ENCODE peak calls at places on chromosomes 3 and 15, in seven cellular contexts. X, W, H, T, P, O and K are unnamed samples.

GRCh38 chr3:112681822-112682325 is 40.9 kb upstream of the CCDC80 start:
- DNase-seq in P (no peak), O (no peak), T (peak), X (no peak), W (no peak), H (peak), K (peak)

GRCh38 chr3:101936419-101937331 is 87.4 kb downstream of the NFKBIZ start:
- DNase-seq in P (peak), T (peak), W (no peak), X (no peak), O (no peak), H (peak), K (peak)

GRCh38 chr3:123546133-123546755 is 38.6 kb downstream of the HACD2 start:
- DNase-seq in H (peak), O (no peak), X (no peak), T (peak), P (no peak), W (no peak), K (peak)

GRCh38 chr3:74643636-74644035 is 29.2 kb upstream of the CNTN3 start:
- DNase-seq in T (peak), X (no peak), W (no peak), O (no peak), P (no peak), H (peak), K (no peak)

GRCh38 chr3:127483902-127484591 is 106.5 kb downstream of the TPRA1 start:
- DNase-seq in P (peak), X (no peak), O (no peak), H (no peak), W (no peak), T (no peak), K (no peak)

GRCh38 chr15:60573936-60574335 is 95.0 kb upstream of the ICE2 start:
- DNase-seq in O (no peak), H (no peak), T (no peak), X (no peak), W (no peak), P (no peak), K (no peak)

GRCh38 chr3:171095063-171095462 is 68.5 kb upstream of the SLC2A2 start:
- DNase-seq in P (peak), X (no peak), W (no peak), H (no peak), T (no peak), O (no peak), K (no peak)

GRCh38 chr15:52789601-52790165 is 453 bp downstream of the ONECUT1 start:
- DNase-seq in O (no peak), X (no peak), P (no peak), W (no peak), H (peak), T (no peak), K (no peak)

GRCh38 chr3:12138044-12138443 is 20.7 kb downstream of the TIMP4 start:
- DNase-seq in O (peak), P (no peak), X (no peak), W (peak), H (peak), T (peak), K (peak)

GRCh38 chr3:70988111-70988510 is 595.4 kb downstream of the FOXP1 start:
- DNase-seq in T (no peak), O (no peak), X (no peak), P (no peak), H (no peak), W (no peak), K (no peak)

GRCh38 chr3:63450634-63451363 is 172.7 kb downstream of the SYNPR start:
- DNase-seq in X (no peak), P (no peak), T (no peak), H (no peak), W (peak), O (no peak), K (peak)

GRCh38 chr3:134426660-134427181 is 52.5 kb upstream of the AMOTL2 start:
- DNase-seq in X (no peak), O (no peak), T (peak), H (peak), P (no peak), W (no peak), K (peak)

GRCh38 chr3:171526869-171527268 is 66.7 kb upstream of the TNIK start:
- DNase-seq in H (peak), P (no peak), X (no peak), O (no peak), W (no peak), T (peak), K (no peak)

GRCh38 chr15:39310633-39311032 is 270.2 kb upstream of the THBS1 start:
- DNase-seq in T (no peak), H (no peak), X (no peak), O (no peak), W (no peak), P (no peak), K (peak)

GRCh38 chr3:14266361-14266760 is 87.7 kb downstream of the LSM3 start:
- DNase-seq in T (peak), W (peak), H (peak), X (no peak), O (no peak), P (no peak), K (no peak)

GRCh38 chr15:29196306-29196705 is 73.3 kb downstream of the NSMCE3 start:
- DNase-seq in W (no peak), P (no peak), O (no peak), X (no peak), H (no peak), T (no peak), K (no peak)

GRCh38 chr3:154970796-154971195 is 109.3 kb upstream of the MME start:
- DNase-seq in P (no peak), T (peak), H (peak), O (no peak), W (no peak), X (no peak), K (peak)

GRCh38 chr15:25059698-25060471 is 105.1 kb downstream of the SNRPN start:
- DNase-seq in X (no peak), W (no peak), T (no peak), O (no peak), P (no peak), H (no peak), K (no peak)

GRCh38 chr3:114154321-114154821 is 24.5 kb downstream of the DRD3 start:
- DNase-seq in W (no peak), X (no peak), P (no peak), T (no peak), O (no peak), H (no peak), K (peak)

GRCh38 chr3:130707914-130708601 is 38.6 kb downstream of the PIK3R4 start:
- DNase-seq in P (no peak), T (no peak), H (no peak), X (no peak), W (no peak), O (no peak), K (no peak)

GRCh38 chr3:122745365-122746021 is 48.1 kb downstream of the HSPBAP1 start:
- DNase-seq in X (no peak), O (no peak), T (peak), H (peak), W (no peak), P (no peak), K (peak)

GRCh38 chr3:105527949-105528348 is 161.2 kb downstream of the ALCAM start:
- DNase-seq in X (no peak), P (no peak), H (no peak), T (peak), O (no peak), W (no peak), K (peak)

GRCh38 chr3:138434875-138435772 is 708 bp downstream of the ESYT3 start:
- DNase-seq in W (no peak), X (no peak), O (no peak), T (no peak), P (no peak), H (peak), K (peak)

GRCh38 chr15:49817100-49817499 is 196.3 kb downstream of the DTWD1 start:
- DNase-seq in X (no peak), O (no peak), T (no peak), P (no peak), W (no peak), H (no peak), K (no peak)

GRCh38 chr3:52429031-52429430 is 15.9 kb downstream of the SEMA3G start:
- DNase-seq in W (no peak), P (no peak), H (no peak), X (no peak), O (no peak), T (no peak), K (no peak)

GRCh38 chr3:160649596-160649995 is 27.4 kb upstream of the ARL14 start:
- DNase-seq in H (no peak), O (no peak), T (no peak), P (no peak), X (no peak), W (no peak), K (peak)

GRCh38 chr15:70528270-70528706 is 235.1 kb downstream of the UACA start:
- DNase-seq in T (peak), X (no peak), P (peak), H (peak), W (peak), O (no peak), K (no peak)

GRCh38 chr15:69045810-69046209 is 31.3 kb downstream of the NOX5 start:
- DNase-seq in H (peak), X (no peak), W (no peak), O (no peak), P (no peak), T (peak), K (no peak)

GRCh38 chr15:67998599-67999122 is 55.5 kb upstream of the PIAS1 start:
- DNase-seq in W (peak), O (no peak), P (no peak), H (peak), T (peak), X (no peak), K (peak)

GRCh38 chr3:113269661-113270060 is 58.3 kb downstream of the BOC start:
- DNase-seq in T (no peak), P (no peak), O (no peak), X (no peak), H (no peak), W (no peak), K (no peak)

GRCh38 chr3:14328422-14328821 is 74.0 kb upstream of the SLC6A6 start:
- DNase-seq in H (no peak), W (no peak), O (no peak), X (no peak), P (no peak), T (no peak), K (peak)

GRCh38 chr15:57410373-57410772 is 34.1 kb downstream of the CGNL1 start:
- DNase-seq in T (no peak), P (no peak), W (no peak), X (no peak), H (no peak), O (no peak), K (no peak)

GRCh38 chr3:176739169-176739568 is 458.1 kb downstream of the TBL1XR1 start:
- DNase-seq in P (no peak), O (no peak), X (no peak), W (no peak), H (no peak), T (no peak), K (no peak)

GRCh38 chr3:174431717-174432116 is 427.4 kb upstream of the NAALADL2 start:
- DNase-seq in P (no peak), O (no peak), H (peak), X (no peak), W (no peak), T (peak), K (peak)

GRCh38 chr3:127260416-127260815 is 27.4 kb downstream of the PRR20G start:
- DNase-seq in X (no peak), W (no peak), H (no peak), O (no peak), P (no peak), T (no peak), K (no peak)

GRCh38 chr3:55160241-55160877 is 232.5 kb upstream of the LRTM1 start:
- DNase-seq in W (peak), O (no peak), T (peak), P (peak), H (peak), X (no peak), K (peak)

GRCh38 chr3:66858656-66859381 is 139.3 kb upstream of the KBTBD8 start:
- DNase-seq in P (no peak), X (no peak), H (no peak), W (no peak), T (no peak), O (no peak), K (no peak)
- TF ChIP-seq CTCF in P (no peak), X (no peak), H (peak), W (no peak), T (no peak), O (no peak), K (no peak)

GRCh38 chr3:47159820-47160219 is 4.1 kb downstream of the SETD2 start:
- DNase-seq in H (no peak), W (no peak), X (no peak), O (no peak), P (no peak), T (no peak), K (no peak)

GRCh38 chr3:47163023-47163989 is 607 bp downstream of the SETD2 start:
- DNase-seq in H (peak), P (no peak), O (peak), T (peak), X (peak), W (peak), K (peak)

GRCh38 chr3:47161983-47162694 is 1.8 kb downstream of the SETD2 start:
- DNase-seq in T (no peak), H (no peak), O (no peak), X (no peak), P (no peak), W (no peak), K (peak)

GRCh38 chr3:47163990-47164848 is at the start of gene SETD2:
- DNase-seq in T (peak), W (peak), X (peak), O (peak), H (peak), P (peak), K (peak)

GRCh38 chr3:47162695-47163022 is 1.3 kb downstream of the SETD2 start:
- DNase-seq in H (peak), W (no peak), T (peak), P (no peak), O (no peak), X (no peak), K (peak)
- H3K4me3 ChIP-seq in H (peak), W (peak), T (peak), P (peak), O (no peak), X (peak), K (peak)

GRCh38 chr15:73754461-73754860 is 1.3 kb upstream of the INSYN1 start:
- DNase-seq in H (no peak), W (no peak), X (no peak), P (no peak), O (no peak), T (no peak), K (no peak)
- TF ChIP-seq CTCF in H (no peak), W (no peak), X (no peak), P (no peak), O (no peak), T (no peak), K (no peak)

GRCh38 chr3:25455316-25456232 is 27.5 kb downstream of the RARB start:
- DNase-seq in H (peak), W (no peak), T (peak), O (no peak), X (no peak), P (no peak), K (no peak)
- H3K4me3 ChIP-seq in H (no peak), W (no peak), T (no peak), O (no peak), X (peak), P (no peak), K (no peak)

GRCh38 chr3:8838765-8839423 is 69.5 kb upstream of the OXTR start:
- DNase-seq in X (no peak), P (no peak), T (no peak), O (no peak), H (no peak), W (no peak), K (no peak)
- TF ChIP-seq CTCF in X (no peak), P (no peak), T (no peak), O (no peak), H (no peak), W (no peak), K (no peak)